ENCODE peak calls at places on chromosomes 5 and 9, in eight cellular contexts. H is K562, V is GM12878, K is Panc1, Z is upper lobe of left lung, X is GM23338, O is HCT116, G is HepG2. J is an unnamed sample.

GRCh38 chr5:84438456-84438855 is 53.8 kb upstream of the EDIL3 start:
- ATAC-seq in H (no peak), V (no peak), K (no peak), Z (no peak), X (no peak), O (no peak), G (no peak), J (no peak)

GRCh38 chr5:80150731-80151130 is 105.1 kb downstream of the SERINC5 start:
- ATAC-seq in H (no peak), V (no peak), K (no peak), Z (no peak), X (no peak), O (no peak), G (no peak), J (no peak)

GRCh38 chr5:154783774-154784460 is 28.7 kb downstream of the LARP1 start:
- ATAC-seq in H (peak), V (peak), K (peak), Z (peak), X (peak), O (no peak), G (peak), J (peak)

GRCh38 chr5:95973793-95974325 is 12.2 kb upstream of the ELL2 start:
- ATAC-seq in H (peak), V (peak), K (peak), Z (no peak), X (no peak), O (no peak), G (no peak), J (no peak)

GRCh38 chr5:107396351-107396690 is 274.4 kb downstream of the EFNA5 start:
- ATAC-seq in H (no peak), V (peak), K (no peak), Z (no peak), X (peak), O (no peak), G (no peak), J (no peak)

GRCh38 chr5:40355181-40355580 is 324.5 kb upstream of the PTGER4 start:
- ATAC-seq in H (no peak), V (no peak), K (no peak), Z (no peak), X (no peak), O (no peak), G (no peak), J (no peak)

GRCh38 chr5:35821513-35821912 is 35.2 kb upstream of the IL7R start:
- ATAC-seq in H (no peak), V (no peak), K (no peak), Z (no peak), X (no peak), O (no peak), G (no peak), J (no peak)

GRCh38 chr5:178283520-178283919 is 50.9 kb upstream of the PHYKPL start:
- ATAC-seq in H (no peak), V (no peak), K (no peak), Z (no peak), X (no peak), O (no peak), G (no peak), J (no peak)

GRCh38 chr9:114367406-114367805 is 20.4 kb downstream of the AKNA start:
- ATAC-seq in H (no peak), V (peak), K (no peak), Z (no peak), X (no peak), O (no peak), G (no peak), J (no peak)

GRCh38 chr5:112584781-112585180 is 152.9 kb upstream of the APC start:
- ATAC-seq in H (no peak), V (no peak), K (no peak), Z (no peak), X (no peak), O (no peak), G (no peak), J (no peak)

GRCh38 chr5:58738336-58738735 is 155.5 kb downstream of the RAB3C start:
- ATAC-seq in H (no peak), V (no peak), K (no peak), Z (no peak), X (no peak), O (no peak), G (peak), J (no peak)

GRCh38 chr9:6153425-6153824 is 62.2 kb upstream of the IL33 start:
- ATAC-seq in H (no peak), V (no peak), K (no peak), Z (no peak), X (no peak), O (no peak), G (no peak), J (no peak)

GRCh38 chr5:103962023-103962422 is 399.4 kb upstream of the NUDT12 start:
- ATAC-seq in H (no peak), V (no peak), K (no peak), Z (no peak), X (no peak), O (no peak), G (no peak), J (no peak)

GRCh38 chr5:32714836-32715235 is 3.7 kb downstream of the NPR3 start:
- ATAC-seq in H (no peak), V (no peak), K (no peak), Z (no peak), X (no peak), O (no peak), G (no peak), J (no peak)

GRCh38 chr5:32710859-32711692 is at the start of gene NPR3:
- ATAC-seq in H (no peak), V (no peak), K (no peak), Z (peak), X (no peak), O (no peak), G (no peak), J (no peak)

GRCh38 chr5:32711693-32712462 is 757 bp downstream of the NPR3 start:
- ATAC-seq in H (no peak), V (no peak), K (no peak), Z (peak), X (peak), O (no peak), G (no peak), J (no peak)

GRCh38 chr5:32713396-32714381 is 2.6 kb downstream of the NPR3 start:
- ATAC-seq in H (no peak), V (no peak), K (peak), Z (peak), X (peak), O (no peak), G (no peak), J (no peak)

GRCh38 chr5:32712463-32713395 is 1.6 kb downstream of the NPR3 start:
- ATAC-seq in H (no peak), V (no peak), K (no peak), Z (no peak), X (peak), O (no peak), G (no peak), J (no peak)
- TF ChIP-seq CTCF in H (no peak), V (no peak), K (no peak), Z (no peak), X (peak), O (no peak), G (no peak), J (peak)

DNA sequence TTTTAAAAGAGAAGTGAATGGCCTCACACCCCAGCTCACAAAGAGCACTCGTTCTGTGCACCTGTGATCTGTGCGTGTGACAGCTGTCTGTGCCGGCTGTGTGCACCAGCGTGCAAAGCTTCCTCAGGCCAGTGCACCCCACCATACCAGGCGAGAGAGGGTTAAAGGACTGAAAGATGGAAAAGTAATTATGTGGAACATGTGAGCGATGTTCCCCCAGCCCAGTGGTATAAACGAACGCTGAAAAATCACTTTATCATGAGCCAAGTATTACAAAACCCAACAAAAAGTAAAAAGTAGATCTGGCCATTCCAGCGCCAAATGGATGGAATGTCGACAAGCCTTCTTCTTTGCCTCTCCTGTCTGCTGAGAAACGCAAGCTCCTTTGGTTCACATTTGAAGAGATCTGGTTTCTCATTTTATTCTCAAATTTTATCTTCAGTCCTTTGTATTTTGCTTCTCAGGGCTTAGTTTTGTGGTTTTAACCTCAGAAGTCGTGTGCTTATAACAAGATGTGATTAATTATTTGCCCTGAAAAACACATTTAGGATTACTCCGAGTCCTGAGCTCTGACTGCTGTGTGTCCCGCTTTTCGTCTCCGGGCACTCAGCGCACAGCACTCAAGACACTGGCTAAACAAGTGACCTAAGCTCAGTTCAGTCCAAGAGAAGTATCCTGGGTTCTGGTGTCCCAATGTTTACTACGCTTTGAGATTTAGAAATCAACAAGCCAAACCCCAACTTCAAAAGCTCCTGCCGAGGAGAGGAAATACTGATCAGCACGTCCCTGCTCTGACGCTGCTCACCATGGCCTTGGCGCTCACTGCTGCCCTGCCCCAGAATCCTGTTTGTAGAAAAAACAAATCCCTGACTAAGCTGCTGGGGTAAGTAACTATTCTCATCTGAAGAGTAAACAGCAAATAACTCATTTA is 53.5 kb downstream of the IPPK start:
- ATAC-seq in H (no peak), V (no peak), K (no peak), Z (peak), X (no peak), O (no peak), G (peak), J (peak)
- TF ChIP-seq POLR2AphosphoS5 in H (no peak), V (no peak), K (no peak), Z (no peak), X (no peak), O (no peak), G (peak), J (peak)

DNA sequence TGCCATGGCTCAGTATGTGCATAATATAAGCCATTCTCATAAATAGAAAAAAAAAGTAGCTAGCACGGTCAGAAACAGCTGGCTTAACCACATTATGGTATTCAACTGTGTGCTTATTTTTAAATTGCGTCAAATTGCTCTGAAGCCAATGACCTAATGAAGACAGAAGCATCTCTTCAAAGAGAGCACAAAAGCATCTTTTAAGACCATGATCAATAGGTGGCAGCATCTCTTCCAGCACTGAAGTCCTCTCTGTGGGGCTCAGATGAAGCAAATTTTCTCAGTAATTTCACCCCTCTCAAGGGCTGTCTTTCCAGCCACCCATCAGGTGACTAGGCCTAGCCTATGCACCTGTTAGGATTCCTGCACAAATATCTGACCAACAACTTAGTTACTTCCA is 251.4 kb downstream of the GLIS3 start:
- ATAC-seq in H (no peak), V (no peak), K (no peak), Z (no peak), X (peak), O (peak), G (peak), J (no peak)
- TF ChIP-seq CTCF in H (no peak), V (no peak), K (peak), Z (no peak), X (peak), O (peak), G (peak), J (peak)

GRCh38 chr9:4832786-4833579 is 40.2 kb downstream of the RCL1 start:
- ATAC-seq in H (peak), V (no peak), K (peak), Z (no peak), X (no peak), O (peak), G (peak), J (no peak)
- TF ChIP-seq POLR2AphosphoS5 in H (no peak), V (no peak), K (no peak), Z (peak), X (no peak), O (peak), G (no peak), J (peak)

J was measured in gastroesophageal sphincter.